ENCODE peak calls at places on chromosomes 3 and 15, in ten cellular contexts. One of them, this sample, is unnamed.

GRCh38 chr3:31105438-31106077 is 211.1 kb upstream of the GADL1 start:
- DNase-seq in adrenal gland: peak; percentile 36
- DNase-seq in endothelial cell of umbilical vein: peak; percentile 76
- DNase-seq in ovary: no peak
- DNase-seq in body of pancreas: no peak
- DNase-seq in breast epithelium: no peak
- DNase-seq in spleen: no peak
- DNase-seq in tibial nerve: no peak
- DNase-seq in K562: peak; percentile 15
- DNase-seq in IMR-90: peak; percentile 95
- DNase-seq in this sample: peak; percentile 7

GRCh38 chr15:67148196-67148701 is 82.8 kb downstream of the SMAD3 start:
- DNase-seq in breast epithelium: no peak
- DNase-seq in endothelial cell of umbilical vein: peak; percentile 71
- DNase-seq in tibial nerve: no peak
- DNase-seq in ovary: no peak
- DNase-seq in body of pancreas: no peak
- DNase-seq in adrenal gland: no peak
- DNase-seq in IMR-90: peak; percentile 74
- DNase-seq in spleen: no peak
- DNase-seq in K562: no peak
- DNase-seq in this sample: no peak

GRCh38 chr15:99956022-99956775 is 223.0 kb upstream of the LYSMD4 start:
- DNase-seq in adrenal gland: no peak
- DNase-seq in ovary: peak; percentile 17
- DNase-seq in body of pancreas: no peak
- DNase-seq in tibial nerve: no peak
- DNase-seq in K562: no peak
- DNase-seq in IMR-90: no peak
- DNase-seq in breast epithelium: peak; percentile 11
- DNase-seq in endothelial cell of umbilical vein: no peak
- DNase-seq in spleen: peak; percentile 70
- DNase-seq in this sample: no peak

GRCh38 chr15:98455899-98456298 is 192.4 kb upstream of the IGF1R start:
- DNase-seq in body of pancreas: no peak
- DNase-seq in K562: no peak
- DNase-seq in tibial nerve: no peak
- DNase-seq in IMR-90: no peak
- DNase-seq in adrenal gland: no peak
- DNase-seq in endothelial cell of umbilical vein: no peak
- DNase-seq in ovary: no peak
- DNase-seq in spleen: no peak
- DNase-seq in breast epithelium: no peak
- DNase-seq in this sample: no peak

GRCh38 chr3:68876112-68876713 is 56.1 kb downstream of the TAFA4 start:
- DNase-seq in tibial nerve: peak; percentile 41
- DNase-seq in breast epithelium: no peak
- DNase-seq in endothelial cell of umbilical vein: peak; percentile 73
- DNase-seq in body of pancreas: peak; percentile 32
- DNase-seq in adrenal gland: no peak
- DNase-seq in ovary: peak; percentile 27
- DNase-seq in spleen: no peak
- DNase-seq in IMR-90: peak; percentile 74
- DNase-seq in K562: peak; percentile 14
- DNase-seq in this sample: peak; percentile 71

GRCh38 chr3:190566043-190566933 is 52.4 kb downstream of the IL1RAP start:
- DNase-seq in endothelial cell of umbilical vein: peak; percentile 99
- DNase-seq in IMR-90: peak; percentile 100
- DNase-seq in breast epithelium: peak; percentile 89
- DNase-seq in tibial nerve: peak; percentile 80
- DNase-seq in adrenal gland: peak; percentile 91
- DNase-seq in spleen: peak; percentile 86
- DNase-seq in K562: no peak
- DNase-seq in body of pancreas: peak; percentile 72
- DNase-seq in ovary: peak; percentile 52
- DNase-seq in this sample: peak; percentile 78

GRCh38 chr3:185306847-185307246 is 53.0 kb upstream of the EHHADH start:
- DNase-seq in spleen: no peak
- DNase-seq in endothelial cell of umbilical vein: no peak
- DNase-seq in K562: no peak
- DNase-seq in body of pancreas: no peak
- DNase-seq in IMR-90: no peak
- DNase-seq in adrenal gland: no peak
- DNase-seq in tibial nerve: no peak
- DNase-seq in ovary: no peak
- DNase-seq in breast epithelium: no peak
- DNase-seq in this sample: no peak

GRCh38 chr3:196141866-196142673 is 60.2 kb upstream of the TFRC start:
- DNase-seq in K562: peak; percentile 61
- DNase-seq in tibial nerve: no peak
- DNase-seq in adrenal gland: no peak
- DNase-seq in ovary: no peak
- DNase-seq in body of pancreas: peak; percentile 77
- DNase-seq in IMR-90: no peak
- DNase-seq in endothelial cell of umbilical vein: no peak
- DNase-seq in spleen: no peak
- DNase-seq in breast epithelium: peak; percentile 94
- DNase-seq in this sample: peak; percentile 35

GRCh38 chr3:151976211-151977050 is 103.0 kb downstream of the SUCNR1 start:
- DNase-seq in endothelial cell of umbilical vein: peak; percentile 99
- DNase-seq in body of pancreas: no peak
- DNase-seq in IMR-90: peak; percentile 96
- DNase-seq in spleen: no peak
- DNase-seq in adrenal gland: no peak
- DNase-seq in breast epithelium: no peak
- DNase-seq in tibial nerve: no peak
- DNase-seq in K562: no peak
- DNase-seq in ovary: no peak
- DNase-seq in this sample: no peak

GRCh38 chr3:71391361-71391760 is 192.2 kb downstream of the FOXP1 start:
- DNase-seq in breast epithelium: no peak
- DNase-seq in body of pancreas: no peak
- DNase-seq in adrenal gland: no peak
- DNase-seq in spleen: no peak
- DNase-seq in endothelial cell of umbilical vein: no peak
- DNase-seq in ovary: no peak
- DNase-seq in tibial nerve: no peak
- DNase-seq in IMR-90: no peak
- DNase-seq in K562: no peak
- DNase-seq in this sample: no peak

GRCh38 chr3:52147804-52148203 is 6.4 kb downstream of the POC1A start:
- DNase-seq in breast epithelium: no peak
- DNase-seq in IMR-90: peak; percentile 69
- DNase-seq in body of pancreas: no peak
- DNase-seq in K562: no peak
- DNase-seq in ovary: no peak
- DNase-seq in tibial nerve: no peak
- DNase-seq in endothelial cell of umbilical vein: no peak
- DNase-seq in adrenal gland: no peak
- DNase-seq in spleen: peak; percentile 23
- DNase-seq in this sample: no peak

GRCh38 chr3:52150860-52151259 is 3.4 kb downstream of the POC1A start:
- DNase-seq in breast epithelium: no peak
- DNase-seq in adrenal gland: no peak
- DNase-seq in ovary: no peak
- DNase-seq in IMR-90: no peak
- DNase-seq in K562: no peak
- DNase-seq in endothelial cell of umbilical vein: no peak
- DNase-seq in tibial nerve: no peak
- DNase-seq in spleen: peak; percentile 32
- DNase-seq in body of pancreas: no peak
- DNase-seq in this sample: no peak

GRCh38 chr3:52149021-52149420 is 5.2 kb downstream of the POC1A start:
- DNase-seq in spleen: peak; percentile 63
- DNase-seq in body of pancreas: no peak
- DNase-seq in IMR-90: no peak
- DNase-seq in tibial nerve: no peak
- DNase-seq in breast epithelium: no peak
- DNase-seq in endothelial cell of umbilical vein: no peak
- DNase-seq in adrenal gland: no peak
- DNase-seq in ovary: no peak
- DNase-seq in K562: no peak
- DNase-seq in this sample: no peak

GRCh38 chr3:52150357-52150756 is 3.9 kb downstream of the POC1A start:
- DNase-seq in ovary: no peak
- DNase-seq in tibial nerve: no peak
- DNase-seq in endothelial cell of umbilical vein: no peak
- DNase-seq in IMR-90: no peak
- DNase-seq in body of pancreas: no peak
- DNase-seq in adrenal gland: no peak
- DNase-seq in breast epithelium: no peak
- DNase-seq in K562: no peak
- DNase-seq in spleen: peak; percentile 32
- DNase-seq in this sample: no peak

GRCh38 chr3:52149726-52150125 is 4.5 kb downstream of the POC1A start:
- DNase-seq in ovary: no peak
- DNase-seq in body of pancreas: no peak
- DNase-seq in endothelial cell of umbilical vein: no peak
- DNase-seq in adrenal gland: no peak
- DNase-seq in K562: no peak
- DNase-seq in tibial nerve: no peak
- DNase-seq in IMR-90: no peak
- DNase-seq in spleen: peak; percentile 67
- DNase-seq in breast epithelium: no peak
- DNase-seq in this sample: no peak
- TF ChIP-seq POLR2A in ovary: no peak
- TF ChIP-seq POLR2A in body of pancreas: no peak
- TF ChIP-seq POLR2A in endothelial cell of umbilical vein: no peak
- TF ChIP-seq POLR2A in adrenal gland: no peak
- TF ChIP-seq POLR2A in K562: no peak
- TF ChIP-seq POLR2A in tibial nerve: no peak
- TF ChIP-seq POLR2A in IMR-90: no peak
- TF ChIP-seq POLR2A in spleen: no peak
- TF ChIP-seq POLR2A in breast epithelium: no peak
- TF ChIP-seq POLR2A in this sample: no peak

DNA sequence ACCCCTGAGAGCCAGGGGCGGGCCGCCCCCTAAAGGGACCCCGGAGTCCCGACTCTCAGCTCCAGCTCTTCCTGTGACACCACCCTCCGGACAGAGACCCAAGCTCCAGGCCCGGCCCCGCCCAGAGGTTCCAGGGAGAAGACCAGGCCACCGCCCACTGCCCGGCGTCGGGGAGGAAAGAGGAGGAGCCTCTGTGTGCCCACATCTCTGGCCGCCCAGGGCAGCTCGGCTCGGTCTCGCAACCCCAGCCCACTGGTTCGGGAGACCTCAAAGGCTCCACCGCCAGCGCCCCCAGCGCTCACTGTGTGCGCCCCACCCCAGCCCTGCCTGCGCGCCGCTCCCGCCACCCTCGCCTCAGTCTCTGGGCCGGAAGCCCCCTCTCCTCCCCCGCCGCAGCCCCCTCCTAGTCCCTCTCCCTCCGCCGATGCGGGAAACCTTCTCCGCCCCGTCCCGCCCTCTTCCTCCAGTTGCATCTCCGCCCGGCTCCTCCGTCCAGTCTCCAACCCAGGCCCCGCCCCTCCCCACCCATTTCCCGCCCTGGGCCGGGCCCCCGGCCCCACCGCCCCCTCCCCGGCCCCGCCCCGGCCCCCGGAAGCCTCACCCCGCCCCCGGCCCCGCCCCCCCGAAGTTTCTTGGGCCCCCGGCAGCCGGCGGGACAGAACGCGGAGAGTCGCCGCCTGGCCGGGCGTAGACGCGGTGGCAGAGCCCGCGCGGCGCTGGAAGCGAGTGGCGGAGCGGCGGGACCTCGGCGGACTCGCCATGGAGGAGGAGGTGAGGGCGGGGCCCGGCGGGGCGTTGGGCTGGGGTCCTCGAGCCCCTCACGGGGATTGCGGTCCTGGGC is at the start of gene PLEKHO2:
- DNase-seq in IMR-90: peak; percentile 92
- DNase-seq in ovary: peak; percentile 97
- DNase-seq in K562: peak; percentile 97
- DNase-seq in adrenal gland: peak; percentile 98
- DNase-seq in endothelial cell of umbilical vein: peak; percentile 93
- DNase-seq in tibial nerve: peak; percentile 91
- DNase-seq in breast epithelium: peak; percentile 93
- DNase-seq in body of pancreas: peak; percentile 89
- DNase-seq in spleen: peak; percentile 99
- DNase-seq in this sample: peak; percentile 82
- TF ChIP-seq POLR2A in IMR-90: peak; percentile 94
- TF ChIP-seq POLR2A in ovary: peak; percentile 85
- TF ChIP-seq POLR2A in K562: peak; percentile 79
- TF ChIP-seq POLR2A in adrenal gland: peak; percentile 83
- TF ChIP-seq POLR2A in endothelial cell of umbilical vein: peak; percentile 94
- TF ChIP-seq POLR2A in tibial nerve: peak; percentile 72
- TF ChIP-seq POLR2A in breast epithelium: peak; percentile 77
- TF ChIP-seq POLR2A in body of pancreas: peak; percentile 62
- TF ChIP-seq POLR2A in spleen: peak; percentile 90
- TF ChIP-seq POLR2A in this sample: no peak

GRCh38 chr15:44519537-44519936 is 17.4 kb upstream of the EIF3J start:
- DNase-seq in K562: no peak
- DNase-seq in adrenal gland: no peak
- DNase-seq in breast epithelium: no peak
- DNase-seq in endothelial cell of umbilical vein: peak; percentile 46
- DNase-seq in spleen: no peak
- DNase-seq in ovary: no peak
- DNase-seq in body of pancreas: no peak
- DNase-seq in tibial nerve: no peak
- DNase-seq in IMR-90: no peak
- DNase-seq in this sample: no peak
- TF ChIP-seq POLR2A in K562: no peak
- TF ChIP-seq POLR2A in adrenal gland: no peak
- TF ChIP-seq POLR2A in breast epithelium: no peak
- TF ChIP-seq POLR2A in endothelial cell of umbilical vein: no peak
- TF ChIP-seq POLR2A in spleen: no peak
- TF ChIP-seq POLR2A in ovary: no peak
- TF ChIP-seq POLR2A in body of pancreas: no peak
- TF ChIP-seq POLR2A in tibial nerve: no peak
- TF ChIP-seq POLR2A in IMR-90: no peak
- TF ChIP-seq POLR2A in this sample: no peak

GRCh38 chr3:48990636-48991421 is 788 bp downstream of the P4HTM start:
- DNase-seq in ovary: no peak
- DNase-seq in tibial nerve: no peak
- DNase-seq in breast epithelium: no peak
- DNase-seq in spleen: no peak
- DNase-seq in endothelial cell of umbilical vein: peak; percentile 52
- DNase-seq in IMR-90: no peak
- DNase-seq in K562: no peak
- DNase-seq in adrenal gland: no peak
- DNase-seq in body of pancreas: no peak
- DNase-seq in this sample: peak; percentile 68

GRCh38 chr3:48991851-48992545 is 2.0 kb downstream of the P4HTM start:
- DNase-seq in adrenal gland: no peak
- DNase-seq in breast epithelium: no peak
- DNase-seq in endothelial cell of umbilical vein: no peak
- DNase-seq in spleen: peak; percentile 7
- DNase-seq in K562: no peak
- DNase-seq in IMR-90: no peak
- DNase-seq in body of pancreas: no peak
- DNase-seq in tibial nerve: no peak
- DNase-seq in ovary: no peak
- DNase-seq in this sample: no peak

GRCh38 chr3:48993834-48994233 is 3.8 kb downstream of the P4HTM start:
- DNase-seq in IMR-90: no peak
- DNase-seq in ovary: no peak
- DNase-seq in body of pancreas: no peak
- DNase-seq in spleen: peak; percentile 1
- DNase-seq in K562: no peak
- DNase-seq in tibial nerve: no peak
- DNase-seq in adrenal gland: no peak
- DNase-seq in endothelial cell of umbilical vein: no peak
- DNase-seq in breast epithelium: no peak
- DNase-seq in this sample: no peak

GRCh38 chr3:48989126-48989795 is 780 bp upstream of the P4HTM start:
- DNase-seq in K562: no peak
- DNase-seq in body of pancreas: no peak
- DNase-seq in breast epithelium: no peak
- DNase-seq in spleen: no peak
- DNase-seq in endothelial cell of umbilical vein: no peak
- DNase-seq in adrenal gland: no peak
- DNase-seq in IMR-90: peak; percentile 4
- DNase-seq in ovary: peak; percentile 62
- DNase-seq in tibial nerve: no peak
- DNase-seq in this sample: peak; percentile 56

GRCh38 chr3:48989796-48990635 is at the start of gene P4HTM:
- DNase-seq in spleen: peak; percentile 92
- DNase-seq in IMR-90: peak; percentile 93
- DNase-seq in body of pancreas: peak; percentile 68
- DNase-seq in breast epithelium: peak; percentile 76
- DNase-seq in tibial nerve: peak; percentile 81
- DNase-seq in K562: peak; percentile 78
- DNase-seq in ovary: peak; percentile 95
- DNase-seq in adrenal gland: peak; percentile 90
- DNase-seq in endothelial cell of umbilical vein: peak; percentile 93
- DNase-seq in this sample: peak; percentile 90
- TF ChIP-seq POLR2A in spleen: no peak
- TF ChIP-seq POLR2A in IMR-90: peak; percentile 77
- TF ChIP-seq POLR2A in body of pancreas: peak; percentile 73
- TF ChIP-seq POLR2A in breast epithelium: peak; percentile 33
- TF ChIP-seq POLR2A in tibial nerve: peak; percentile 56
- TF ChIP-seq POLR2A in K562: no peak
- TF ChIP-seq POLR2A in ovary: peak; percentile 74
- TF ChIP-seq POLR2A in adrenal gland: peak; percentile 57
- TF ChIP-seq POLR2A in endothelial cell of umbilical vein: peak; percentile 61
- TF ChIP-seq POLR2A in this sample: peak; percentile 89

This sample was measured in erythroblast.